ENCODE peak calls at places on chromosomes 1 and 21, in six cellular contexts. B, G, U, F, K and L are unnamed samples.

GRCh38 chr1:223455470-223455869 is 62.3 kb downstream of the CCDC185 start:
- DNase-seq in B (no peak), G (no peak), U (no peak), F (no peak), K (no peak), L (no peak)

GRCh38 chr1:93666613-93667384 is 14.8 kb downstream of the BCAR3 start:
- DNase-seq in B (peak; percentile 48), G (no peak), U (no peak), F (no peak), K (no peak), L (no peak)

GRCh38 chr1:16207318-16208269 is 4.9 kb downstream of the ARHGEF19 start:
- DNase-seq in B (peak; percentile 45), G (no peak), U (no peak), F (no peak), K (no peak), L (no peak)

GRCh38 chr1:183246436-183246835 is 60.4 kb downstream of the LAMC2 start:
- DNase-seq in B (no peak), G (no peak), U (no peak), F (no peak), K (no peak), L (no peak)

GRCh38 chr1:201125019-201125418 is 2.0 kb downstream of the ASCL5 start:
- DNase-seq in B (no peak), G (no peak), U (no peak), F (no peak), K (no peak), L (no peak)

GRCh38 chr1:160098852-160099647 is 631 bp upstream of the IGSF8 start:
- DNase-seq in B (peak; percentile 98), G (peak; percentile 95), U (peak; percentile 91), F (peak; percentile 78), K (peak; percentile 93), L (peak; percentile 99)

GRCh38 chr1:169133228-169133576 is 26.7 kb downstream of the ATP1B1 start:
- DNase-seq in B (no peak), G (no peak), U (no peak), F (no peak), K (no peak), L (no peak)

GRCh38 chr1:180928272-180929230 is 15.9 kb downstream of the KIAA1614 start:
- DNase-seq in B (no peak), G (no peak), U (no peak), F (no peak), K (no peak), L (no peak)

GRCh38 chr21:36079010-36079649 is 9.3 kb downstream of the CBR1 start:
- DNase-seq in B (peak; percentile 53), G (peak; percentile 15), U (no peak), F (peak; percentile 61), K (peak; percentile 31), L (peak; percentile 61)

GRCh38 chr1:34611571-34611970 is 143.3 kb upstream of the GJB5 start:
- DNase-seq in B (no peak), G (no peak), U (no peak), F (no peak), K (no peak), L (no peak)

GRCh38 chr1:154971341-154971998 is 923 bp upstream of the SHC1 start:
- DNase-seq in B (peak; percentile 69), G (peak; percentile 69), U (no peak), F (no peak), K (no peak), L (peak; percentile 50)

GRCh38 chr1:82927753-82928152 is 1071.2 kb downstream of the TTLL7 start:
- DNase-seq in B (no peak), G (no peak), U (no peak), F (no peak), K (no peak), L (no peak)

GRCh38 chr21:16541366-16541765 is 811.6 kb downstream of the USP25 start:
- DNase-seq in B (no peak), G (no peak), U (no peak), F (no peak), K (no peak), L (no peak)

GRCh38 chr1:164648211-164649080 is 89.5 kb downstream of the PBX1 start:
- DNase-seq in B (no peak), G (no peak), U (no peak), F (no peak), K (no peak), L (no peak)

GRCh38 chr1:67846538-67846937 is 13.3 kb upstream of the GNG12 start:
- DNase-seq in B (no peak), G (no peak), U (no peak), F (no peak), K (no peak), L (no peak)

GRCh38 chr1:59007820-59008598 is 224.2 kb upstream of the JUN start:
- DNase-seq in B (no peak), G (no peak), U (no peak), F (no peak), K (peak; percentile 34), L (no peak)

GRCh38 chr21:46599251-46599572 is 5.7 kb downstream of the S100B start:
- DNase-seq in B (no peak), G (peak; percentile 33), U (no peak), F (no peak), K (no peak), L (no peak)

GRCh38 chr1:29145739-29146437 is 22.2 kb upstream of the TMEM200B start:
- DNase-seq in B (no peak), G (no peak), U (no peak), F (no peak), K (no peak), L (no peak)

GRCh38 chr1:31792541-31792940 is 23.3 kb downstream of the SPOCD1 start:
- DNase-seq in B (peak; percentile 16), G (no peak), U (no peak), F (no peak), K (no peak), L (no peak)

GRCh38 chr1:183180634-183181056 is 5.4 kb upstream of the LAMC2 start:
- DNase-seq in B (peak; percentile 65), G (peak; percentile 12), U (no peak), F (no peak), K (peak; percentile 44), L (peak; percentile 18)

GRCh38 chr1:210587547-210587946 is 258.8 kb downstream of the HHAT start:
- DNase-seq in B (no peak), G (no peak), U (no peak), F (no peak), K (no peak), L (no peak)

GRCh38 chr1:178189814-178190213 is 95.9 kb downstream of the RASAL2 start:
- DNase-seq in B (no peak), G (peak; percentile 12), U (no peak), F (peak; percentile 1), K (peak; percentile 8), L (no peak)

GRCh38 chr1:166165661-166166399 is 971 bp downstream of the FAM78B start:
- DNase-seq in B (no peak), G (peak; percentile 10), U (no peak), F (no peak), K (peak; percentile 56), L (peak; percentile 13)

GRCh38 chr1:93672477-93673158 is 9.0 kb downstream of the BCAR3 start:
- DNase-seq in B (no peak), G (no peak), U (no peak), F (no peak), K (no peak), L (no peak)

GRCh38 chr21:44666401-44667320 is at the start of gene KRTAP12-2:
- DNase-seq in B (no peak), G (no peak), U (no peak), F (no peak), K (no peak), L (no peak)

GRCh38 chr1:70038025-70038424 is 167.4 kb downstream of the LRRC40 start:
- DNase-seq in B (no peak), G (no peak), U (no peak), F (peak; percentile 32), K (no peak), L (no peak)

GRCh38 chr21:34004013-34004938 is 69.1 kb upstream of the MRPS6 start:
- DNase-seq in B (no peak), G (no peak), U (no peak), F (no peak), K (no peak), L (no peak)

GRCh38 chr1:76176020-76176419 is 101.5 kb downstream of the ST6GALNAC3 start:
- DNase-seq in B (no peak), G (no peak), U (no peak), F (no peak), K (no peak), L (no peak)